ENCODE peak calls at places on chromosomes 16 and 17, in nine cellular contexts. X is cardiac muscle cell; L is heart left ventricle; P is Peyer's patch; V is sigmoid colon; I is CD8-positive, alpha-beta T cell; M is IMR-90; K is ascending aorta; F is osteoblast. N is an unnamed sample. For H3K4me1, the result is how much of the 10 kb centered on the place peaks cover.

GRCh38 chr16:1206786-1207185 is 18.3 kb downstream of the TPSG1 start:
- DNase-seq in L (no peak), V (no peak), I (peak), K (no peak), P (no peak), F (no peak), M (no peak), X (no peak), N (no peak)

GRCh38 chr17:59355695-59356323 is 24.4 kb downstream of the YPEL2 start:
- DNase-seq in L (no peak), M (no peak), I (no peak), P (no peak), F (no peak), K (no peak), X (no peak), V (no peak), N (no peak)

GRCh38 chr17:78346605-78347250 is 13.1 kb downstream of the SOCS3 start:
- DNase-seq in L (no peak), I (no peak), X (no peak), V (no peak), M (peak), F (peak), K (no peak), P (no peak), N (no peak)

GRCh38 chr17:1720856-1721386 is 3.6 kb upstream of the WDR81 start:
- DNase-seq in M (peak), F (peak), L (peak), K (no peak), I (peak), X (peak), V (peak), P (peak), N (peak)

GRCh38 chr17:1162116-1162855 is 17.5 kb downstream of the ABR start:
- DNase-seq in F (peak), I (no peak), P (no peak), K (no peak), M (no peak), X (no peak), V (no peak), L (no peak), N (no peak)

GRCh38 chr17:57906910-57907309 is 48.3 kb downstream of the CUEDC1 start:
- DNase-seq in K (no peak), F (no peak), M (no peak), X (no peak), P (no peak), L (no peak), I (no peak), V (no peak), N (no peak)

GRCh38 chr17:1830288-1830687 is 483 bp downstream of the RPA1 start:
- DNase-seq in L (no peak), K (no peak), X (peak), P (no peak), V (no peak), M (no peak), I (peak), F (peak), N (peak)

GRCh38 chr17:57211010-57211411 is 45.3 kb upstream of the MSI2 start:
- DNase-seq in M (no peak), V (no peak), X (no peak), F (no peak), P (no peak), L (no peak), I (no peak), K (no peak), N (peak)

GRCh38 chr17:73043686-73044581 is 48.6 kb downstream of the SLC39A11 start:
- DNase-seq in I (no peak), M (peak), K (no peak), X (peak), F (peak), L (no peak), P (no peak), V (no peak), N (no peak)

GRCh38 chr17:1783834-1784611 is 22.2 kb downstream of the SERPINF1 start:
- DNase-seq in M (peak), V (peak), P (peak), F (peak), X (peak), L (peak), I (no peak), K (peak), N (no peak)

GRCh38 chr17:4968916-4969550 is 1.4 kb upstream of the SPAG7 start:
- DNase-seq in P (no peak), L (no peak), K (no peak), V (peak), I (no peak), M (peak), F (peak), X (peak), N (peak)

GRCh38 chr16:2147981-2148671 is at the start of gene RAB26:
- DNase-seq in I (no peak), L (peak), P (peak), M (peak), F (peak), K (peak), X (peak), V (peak), N (peak)

DNA sequence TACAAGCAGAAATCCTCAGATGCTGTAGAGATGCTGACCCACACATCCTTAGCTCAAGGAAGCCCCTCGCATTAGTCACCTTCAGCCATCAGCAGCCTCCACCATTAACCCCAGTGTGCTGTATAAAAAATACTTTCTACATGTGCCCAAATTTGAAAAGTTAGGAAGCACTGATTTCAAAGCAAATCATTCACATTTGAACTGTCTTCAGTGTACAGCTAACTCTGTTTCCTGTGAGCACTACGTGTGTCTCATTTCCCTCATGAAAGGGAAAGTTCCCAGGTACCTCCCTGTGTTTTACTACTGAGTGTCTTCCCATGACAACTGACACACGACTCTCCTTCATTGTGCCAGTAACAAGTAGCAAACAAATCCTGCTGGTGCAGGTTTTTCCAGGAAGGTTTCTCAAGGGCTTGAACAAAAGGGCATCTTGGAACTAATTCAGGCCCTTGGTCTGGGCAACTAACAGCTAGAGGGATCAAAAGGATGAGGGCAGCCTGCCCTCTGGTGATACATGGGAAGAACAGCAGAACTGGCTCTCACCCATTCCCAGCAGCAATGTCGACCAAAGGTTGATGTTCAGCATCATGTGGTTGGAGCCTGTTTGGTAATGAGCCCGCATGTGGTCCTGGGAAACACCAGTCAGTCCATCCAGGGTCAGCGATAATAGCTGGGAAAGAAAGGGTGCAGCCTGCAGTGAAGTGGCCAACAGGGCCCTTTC is 4.0 kb downstream of the SLC35B1 start:
- DNase-seq in F (peak), I (no peak), M (peak), K (no peak), X (peak), L (peak), P (peak), V (no peak), N (peak)
- H3K27ac ChIP-seq in F (no peak), I (no peak), M (no peak), K (no peak), X (no peak), L (peak), P (peak), V (peak), N (no peak)

GRCh38 chr16:89352091-89352681 is 134.7 kb downstream of the ZNF778 start:
- DNase-seq in I (no peak), M (no peak), X (no peak), F (peak), V (no peak), P (no peak), L (no peak), K (no peak), N (no peak)

GRCh38 chr16:89347807-89348206 is 130.3 kb downstream of the ZNF778 start:
- DNase-seq in F (no peak), X (no peak), L (no peak), V (no peak), K (no peak), I (no peak), M (no peak), P (no peak), N (no peak)

GRCh38 chr16:89351645-89352044 is 134.1 kb downstream of the ZNF778 start:
- DNase-seq in P (no peak), M (no peak), I (no peak), X (no peak), K (no peak), F (no peak), L (no peak), V (no peak), N (no peak)

GRCh38 chr16:89350701-89351380 is 133.3 kb downstream of the ZNF778 start:
- DNase-seq in F (peak), L (no peak), M (peak), P (no peak), I (no peak), K (no peak), X (no peak), V (no peak), N (no peak)

DNA sequence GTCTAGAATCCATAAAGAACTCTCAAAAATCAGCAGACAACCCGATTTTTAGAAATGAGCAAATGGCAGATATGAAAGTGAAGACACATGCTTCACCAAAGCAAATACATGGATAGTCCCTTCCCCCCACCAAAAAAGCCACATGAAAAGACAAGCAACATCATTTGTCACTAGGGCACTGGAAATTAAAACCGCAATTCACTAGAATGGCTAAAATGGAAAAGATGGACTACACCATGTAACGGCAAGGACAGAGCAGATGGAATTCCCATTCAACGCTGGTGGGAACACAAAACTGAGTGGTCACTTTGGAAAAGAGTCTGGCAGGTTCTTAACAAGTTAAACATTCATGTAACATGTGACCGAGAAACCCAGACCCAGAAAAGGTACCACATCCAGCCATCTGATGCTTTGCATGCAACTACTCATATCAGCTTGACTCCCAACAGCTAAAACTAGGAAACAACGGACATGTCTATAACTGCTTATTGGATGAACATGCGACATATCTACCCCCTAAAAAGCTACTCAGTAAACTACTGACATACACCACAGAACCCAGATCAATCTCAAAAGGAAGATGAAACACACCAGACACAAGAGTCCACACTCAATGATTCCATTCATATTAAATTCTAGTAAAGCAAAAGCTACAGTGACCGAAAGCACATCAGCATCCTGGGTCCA is 132.6 kb downstream of the ZNF778 start:
- DNase-seq in X (no peak), V (no peak), K (no peak), F (peak), I (no peak), L (no peak), P (no peak), M (no peak), N (peak)
- H3K4me3 ChIP-seq in X (no peak), V (no peak), K (no peak), F (no peak), I (no peak), L (no peak), P (no peak), M (no peak), N (peak)

GRCh38 chr16:53773881-53774280 is 69.9 kb downstream of the FTO start:
- DNase-seq in I (no peak), L (no peak), F (no peak), X (no peak), M (no peak), K (no peak), V (no peak), P (no peak), N (no peak)

GRCh38 chr16:53773150-53773846 is 69.3 kb downstream of the FTO start:
- DNase-seq in V (no peak), I (no peak), X (peak), L (peak), K (no peak), M (peak), F (no peak), P (peak), N (peak)

GRCh38 chr16:53779186-53779585 is 75.2 kb downstream of the FTO start:
- DNase-seq in I (no peak), K (no peak), P (no peak), M (no peak), X (peak), F (no peak), L (no peak), V (no peak), N (no peak)

GRCh38 chr16:53775106-53775820 is 71.3 kb downstream of the FTO start:
- DNase-seq in M (no peak), P (no peak), X (no peak), K (no peak), L (no peak), I (no peak), F (no peak), V (no peak), N (no peak)

DNA sequence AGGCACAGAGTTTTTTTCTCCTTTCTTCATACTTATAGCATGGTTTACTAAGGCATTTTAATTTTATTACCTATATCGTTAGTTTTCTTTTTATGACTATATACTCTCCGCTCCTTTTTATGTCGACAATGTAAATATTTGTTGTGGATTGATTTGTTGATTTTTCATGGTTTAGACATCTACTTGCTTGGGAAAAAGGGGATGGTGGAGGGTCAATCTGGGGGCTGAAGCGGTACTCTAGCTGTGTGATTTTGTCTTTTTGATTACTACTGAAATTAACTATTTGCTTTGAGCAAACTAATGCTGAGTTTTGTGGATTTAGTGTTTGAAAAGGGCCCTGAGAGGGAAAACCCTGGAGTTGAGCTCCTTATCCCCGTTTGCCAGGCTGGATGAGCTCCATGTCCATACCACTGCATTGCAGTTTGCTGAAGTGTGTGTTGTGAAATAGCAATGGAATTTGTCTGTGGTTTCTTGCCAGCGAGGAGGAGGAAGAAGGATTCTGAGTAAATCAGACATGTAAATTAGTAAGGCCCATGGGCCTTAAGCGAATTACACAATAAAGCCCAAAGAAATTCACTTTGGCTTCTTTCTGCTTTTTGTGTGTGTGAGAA is 72.0 kb downstream of the FTO start:
- DNase-seq in V (no peak), L (peak), I (no peak), P (peak), F (no peak), M (peak), K (peak), X (peak), N (no peak)
- H3K4me1 ChIP-seq in V (under half), L (under half), I (under half), P (under half), F (half or more), M (under half), K (under half), X (under half), N (under half)

GRCh38 chr17:63019138-63019873 is 53.3 kb downstream of the TANC2 start:
- DNase-seq in P (no peak), M (no peak), L (no peak), V (no peak), X (no peak), F (no peak), I (no peak), K (no peak), N (no peak)

GRCh38 chr17:63024716-63025115 is 58.7 kb downstream of the TANC2 start:
- DNase-seq in M (peak), I (no peak), F (no peak), L (no peak), P (no peak), K (no peak), V (no peak), X (peak), N (no peak)

GRCh38 chr17:63024201-63024600 is 58.2 kb downstream of the TANC2 start:
- DNase-seq in P (no peak), I (no peak), L (no peak), F (no peak), K (no peak), M (no peak), V (no peak), X (no peak), N (no peak)

GRCh38 chr17:63023049-63023448 is 57.0 kb downstream of the TANC2 start:
- DNase-seq in X (no peak), I (no peak), L (no peak), P (no peak), M (no peak), V (no peak), F (no peak), K (no peak), N (no peak)

DNA sequence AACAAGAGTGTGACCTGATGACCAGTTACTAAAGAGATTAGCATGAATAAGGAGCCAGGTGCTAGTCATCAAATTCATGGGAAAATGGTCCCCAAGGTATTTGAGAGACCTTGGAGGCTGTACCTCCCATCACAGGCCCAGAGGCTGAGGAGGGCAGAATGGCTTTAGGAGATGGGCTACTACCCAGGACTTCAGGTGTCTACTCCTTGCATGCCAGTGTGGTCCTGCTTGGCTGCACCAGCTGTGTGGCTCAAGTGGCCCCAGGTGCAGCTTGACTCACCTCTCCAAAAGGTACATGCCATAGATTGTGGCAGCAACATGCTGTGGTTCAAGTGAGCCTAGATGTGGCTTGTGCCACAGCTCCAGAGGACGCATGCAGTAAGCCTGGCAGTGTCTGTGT is 56.5 kb downstream of the TANC2 start:
- DNase-seq in I (no peak), K (no peak), M (no peak), F (no peak), P (no peak), L (no peak), X (no peak), V (no peak), N (no peak)
- H3K27ac ChIP-seq in I (no peak), K (no peak), M (no peak), F (no peak), P (no peak), L (no peak), X (no peak), V (no peak), N (no peak)

N was measured in CD4-positive, CD25-positive, alpha-beta regulatory T cell.